ENCODE peak calls at places on chromosomes 12 and 14, in five cellular contexts. Y is kidney epithelial cell, K is heart right ventricle, M is ascending aorta, D is cardiac muscle cell. A is an unnamed sample.
A peak's percentile ranks its signal among the peaks of the same experiment; 100 is the strongest.

GRCh38 chr12:122126713-122127597 is 47.1 kb downstream of the IL31 start:
- DNase-seq in Y (no peak), K (no peak), M (no peak), D (no peak), A (no peak)

GRCh38 chr14:53946404-53947400 is 9.9 kb downstream of the BMP4 start:
- DNase-seq in Y (no peak), K (no peak), M (no peak), D (no peak), A (peak; percentile 11)

GRCh38 chr14:57487771-57488170 is 5.9 kb downstream of the CCDC198 start:
- DNase-seq in Y (no peak), K (no peak), M (no peak), D (no peak), A (peak; percentile 2)

GRCh38 chr14:45486599-45486998 is 233.6 kb upstream of the MIS18BP1 start:
- DNase-seq in Y (no peak), K (no peak), M (no peak), D (no peak), A (no peak)

GRCh38 chr12:4664111-4664510 is 15.2 kb downstream of the NDUFA9 start:
- DNase-seq in Y (peak; percentile 35), K (no peak), M (no peak), D (peak; percentile 20), A (peak; percentile 69)

GRCh38 chr12:93507151-93507550 is 39.8 kb downstream of the MRPL42 start:
- DNase-seq in Y (no peak), K (no peak), M (no peak), D (no peak), A (no peak)

GRCh38 chr12:126389215-126389841 is 1324.1 kb downstream of the AACS start:
- DNase-seq in Y (no peak), K (no peak), M (no peak), D (peak; percentile 75), A (no peak)

GRCh38 chr12:8648598-8649205 is 13.9 kb downstream of the MFAP5 start:
- DNase-seq in Y (no peak), K (no peak), M (no peak), D (no peak), A (no peak)

GRCh38 chr12:116066381-116067230 is 210.9 kb downstream of the MED13L start:
- DNase-seq in Y (no peak), K (peak; percentile 24), M (no peak), D (peak; percentile 61), A (peak; percentile 51)

GRCh38 chr14:96086032-96086431 is 46.9 kb downstream of the C14orf132 start:
- DNase-seq in Y (peak; percentile 77), K (no peak), M (no peak), D (peak; percentile 70), A (peak; percentile 72)

GRCh38 chr14:69460093-69460701 is 24.3 kb upstream of the PLEKHD1 start:
- DNase-seq in Y (peak; percentile 48), K (peak; percentile 72), M (peak; percentile 81), D (peak; percentile 92), A (peak; percentile 95)

GRCh38 chr12:107622005-107622404 is 63.6 kb upstream of the PWP1 start:
- DNase-seq in Y (no peak), K (no peak), M (no peak), D (peak; percentile 13), A (peak; percentile 10)

GRCh38 chr14:86824167-86824566 is 1168.8 kb downstream of the GALC start:
- DNase-seq in Y (no peak), K (no peak), M (no peak), D (peak; percentile 13), A (no peak)

GRCh38 chr12:4269279-4269991 is 4.1 kb upstream of the CCND2 start:
- DNase-seq in Y (no peak), K (peak; percentile 94), M (peak; percentile 92), D (peak; percentile 53), A (peak; percentile 48)

GRCh38 chr14:73267474-73267873 is 30.2 kb downstream of the PAPLN start:
- DNase-seq in Y (no peak), K (no peak), M (no peak), D (no peak), A (no peak)

GRCh38 chr12:75505706-75506312 is 5.6 kb downstream of the KRR1 start:
- DNase-seq in Y (no peak), K (no peak), M (no peak), D (peak; percentile 55), A (peak; percentile 83)

GRCh38 chr12:4432878-4433820 is 12.5 kb downstream of the FGF6 start:
- DNase-seq in Y (no peak), K (no peak), M (no peak), D (no peak), A (no peak)

GRCh38 chr14:67569011-67569650 is 30.9 kb downstream of the PIGH start:
- DNase-seq in Y (no peak), K (no peak), M (peak; percentile 46), D (no peak), A (no peak)

GRCh38 chr14:46034305-46034704 is 617.3 kb downstream of the RPL10L start:
- DNase-seq in Y (no peak), K (no peak), M (no peak), D (no peak), A (no peak)

GRCh38 chr12:121427556-121428055 is 27.7 kb downstream of the RNF34 start:
- DNase-seq in Y (no peak), K (no peak), M (no peak), D (no peak), A (no peak)

GRCh38 chr14:88545256-88545655 is 9.6 kb downstream of the PTPN21 start:
- DNase-seq in Y (no peak), K (no peak), M (no peak), D (no peak), A (no peak)

GRCh38 chr14:88547386-88547780 is 7.4 kb downstream of the PTPN21 start:
- DNase-seq in Y (no peak), K (no peak), M (no peak), D (no peak), A (no peak)

GRCh38 chr14:88542857-88543795 is 11.7 kb downstream of the PTPN21 start:
- DNase-seq in Y (no peak), K (no peak), M (no peak), D (no peak), A (peak; percentile 34)

GRCh38 chr14:88550078-88550477 is 4.7 kb downstream of the PTPN21 start:
- DNase-seq in Y (no peak), K (no peak), M (no peak), D (no peak), A (no peak)

GRCh38 chr14:88546621-88547385 is 8.0 kb downstream of the PTPN21 start:
- DNase-seq in Y (no peak), K (no peak), M (no peak), D (no peak), A (no peak)
- H3K36me3 ChIP-seq in Y (peaks cover 3% of the 10 kb centered on the region), K (no peaks in the 10 kb centered on the region), M (peaks cover 18% of the 10 kb centered on the region), D (peaks cover 13% of the 10 kb centered on the region), A (peaks cover 33% of the 10 kb centered on the region)

GRCh38 chr12:95504140-95504539 is 30.2 kb downstream of the METAP2 start:
- DNase-seq in Y (no peak), K (no peak), M (no peak), D (no peak), A (no peak)

GRCh38 chr12:95495433-95495832 is 21.5 kb downstream of the METAP2 start:
- DNase-seq in Y (no peak), K (no peak), M (no peak), D (no peak), A (no peak)

GRCh38 chr12:95494888-95495287 is 20.9 kb downstream of the METAP2 start:
- DNase-seq in Y (no peak), K (no peak), M (no peak), D (no peak), A (no peak)

GRCh38 chr12:95497031-95497430 is 23.1 kb downstream of the METAP2 start:
- DNase-seq in Y (no peak), K (no peak), M (no peak), D (no peak), A (no peak)

GRCh38 chr12:95498968-95499367 is 25.0 kb downstream of the METAP2 start:
- DNase-seq in Y (no peak), K (no peak), M (no peak), D (no peak), A (no peak)
- H3K36me3 ChIP-seq in Y (peaks cover 2% of the 10 kb centered on the region), K (no peaks in the 10 kb centered on the region), M (peaks cover 43% of the 10 kb centered on the region), D (peaks cover 52% of the 10 kb centered on the region), A (peaks cover 92% of the 10 kb centered on the region)

DNA sequence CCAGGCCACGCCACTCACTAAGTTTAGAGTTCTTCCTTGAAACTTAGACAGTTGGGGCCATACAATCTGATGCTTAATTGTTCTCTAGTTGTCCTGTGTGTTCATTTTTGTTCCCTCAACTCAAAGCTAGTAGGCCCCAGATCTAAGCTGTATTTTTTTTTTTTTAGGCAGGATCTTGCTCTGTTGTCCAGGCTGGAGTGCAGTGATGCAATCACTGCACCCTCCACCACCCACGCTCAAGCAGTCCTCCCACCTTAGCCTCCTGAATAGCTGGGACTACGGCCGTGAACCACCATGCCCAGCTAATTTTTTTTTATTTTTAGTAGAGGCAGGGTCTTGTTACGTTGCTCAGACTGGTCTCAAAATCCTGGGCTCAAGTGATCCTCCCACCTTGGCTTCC is 7.5 kb downstream of the TNFRSF1A start:
- DNase-seq in Y (no peak), K (no peak), M (no peak), D (no peak), A (no peak)
- H3K36me3 ChIP-seq in Y (peaks cover 12% of the 10 kb centered on the region), K (peaks cover 6% of the 10 kb centered on the region), M (peaks cover 55% of the 10 kb centered on the region), D (peaks cover 19% of the 10 kb centered on the region), A (peaks cover 66% of the 10 kb centered on the region)

GRCh38 chr14:92924247-92924646 is 1.3 kb downstream of the CHGA start:
- DNase-seq in Y (no peak), K (no peak), M (no peak), D (no peak), A (no peak)

GRCh38 chr14:92923744-92924103 is 774 bp downstream of the CHGA start:
- DNase-seq in Y (no peak), K (no peak), M (no peak), D (no peak), A (no peak)

GRCh38 chr14:92925446-92925845 is 2.5 kb downstream of the CHGA start:
- DNase-seq in Y (no peak), K (no peak), M (no peak), D (no peak), A (no peak)

GRCh38 chr14:92922155-92922735 is 705 bp upstream of the CHGA start:
- DNase-seq in Y (no peak), K (no peak), M (no peak), D (no peak), A (no peak)

DNA sequence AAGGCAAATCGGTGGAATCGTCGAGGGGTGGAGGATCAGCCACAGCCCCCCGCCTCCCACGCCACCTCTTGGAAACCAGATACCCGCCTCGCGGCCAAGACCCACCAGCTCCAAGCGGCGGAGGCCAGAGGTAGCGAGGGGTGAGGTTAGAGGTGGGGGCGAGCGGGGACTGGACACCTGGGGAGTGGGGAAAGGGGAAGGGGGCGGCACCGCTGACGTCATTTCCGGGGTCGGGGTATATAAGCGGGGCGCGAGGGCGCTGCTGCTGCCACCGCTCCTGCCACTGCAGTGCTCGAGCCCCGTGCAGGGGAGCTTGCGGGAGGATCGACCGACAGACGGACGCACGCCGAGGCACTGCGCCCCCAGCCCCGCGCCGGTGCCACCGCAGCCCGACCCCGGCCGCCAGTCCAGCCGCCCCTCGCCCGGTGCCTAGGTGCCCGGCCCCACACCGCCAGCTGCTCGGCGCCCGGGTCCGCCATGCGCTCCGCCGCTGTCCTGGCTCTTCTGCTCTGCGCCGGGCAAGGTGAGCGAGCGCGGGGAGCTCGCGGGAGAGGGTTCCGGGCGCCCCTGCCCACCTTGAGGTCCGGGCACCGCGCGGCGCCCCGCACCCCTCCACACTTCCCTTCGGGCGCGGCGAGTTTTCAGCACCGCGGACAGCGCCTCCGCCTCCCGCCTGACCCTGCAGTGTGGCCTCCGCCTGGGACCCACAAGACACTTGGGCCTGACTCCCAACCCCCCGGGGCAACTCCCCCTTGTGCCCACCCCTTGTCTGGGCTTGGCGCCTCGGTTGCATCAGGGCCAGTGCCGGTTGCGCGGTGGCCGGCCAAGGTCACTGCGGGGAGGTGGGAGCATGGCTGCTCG is at the start of gene CHGA:
- DNase-seq in Y (no peak), K (peak; percentile 51), M (no peak), D (peak; percentile 55), A (peak; percentile 66)
- H3K36me3 ChIP-seq in Y (no peaks in the 10 kb centered on the region), K (no peaks in the 10 kb centered on the region), M (no peaks in the 10 kb centered on the region), D (no peaks in the 10 kb centered on the region), A (no peaks in the 10 kb centered on the region)

A was measured in adipocyte.